ENCODE peak calls at places on chromosome 1, in five cellular contexts. X is IMR-90, Z is progenitor cell of endocrine pancreas, V is GM12865, W is A673. K is an unnamed sample.

GRCh38 chr1:235408503-235408960 is 41.3 kb downstream of the TBCE start:
- DNase-seq in X (no peak), Z (no peak), V (no peak), W (no peak), K (peak)

GRCh38 chr1:150168960-150169565 is 19.3 kb downstream of the PLEKHO1 start:
- DNase-seq in X (peak), Z (peak), V (peak), W (peak), K (peak)

GRCh38 chr1:15236226-15237145 is 10.5 kb upstream of the FHAD1 start:
- DNase-seq in X (no peak), Z (no peak), V (no peak), W (peak), K (no peak)

GRCh38 chr1:93152835-93153234 is 27.4 kb downstream of the TMED5 start:
- DNase-seq in X (no peak), Z (no peak), V (no peak), W (no peak), K (no peak)

GRCh38 chr1:112643080-112643479 is 23.4 kb downstream of the CAPZA1 start:
- DNase-seq in X (no peak), Z (no peak), V (no peak), W (no peak), K (no peak)

GRCh38 chr1:43172532-43172972 is 422 bp downstream of the CFAP57 start:
- DNase-seq in X (peak), Z (peak), V (peak), W (peak), K (peak)

GRCh38 chr1:85799734-85800133 is 91.5 kb upstream of the ZNHIT6 start:
- DNase-seq in X (no peak), Z (no peak), V (no peak), W (no peak), K (no peak)

GRCh38 chr1:155077758-155078495 is 710 bp upstream of the EFNA3 start:
- DNase-seq in X (no peak), Z (no peak), V (no peak), W (no peak), K (no peak)

GRCh38 chr1:205369621-205370230 is 13.0 kb upstream of the KLHDC8A start:
- DNase-seq in X (peak), Z (no peak), V (no peak), W (no peak), K (no peak)

GRCh38 chr1:169527461-169528213 is 41.9 kb upstream of the SLC19A2 start:
- DNase-seq in X (peak), Z (no peak), V (no peak), W (no peak), K (peak)

GRCh38 chr1:236880209-236880608 is 85.1 kb downstream of the MTR start:
- DNase-seq in X (no peak), Z (no peak), V (no peak), W (no peak), K (no peak)

GRCh38 chr1:205438213-205439158 is 16.6 kb upstream of the LEMD1 start:
- DNase-seq in X (peak), Z (no peak), V (peak), W (peak), K (peak)

GRCh38 chr1:9663257-9663656 is 11.7 kb downstream of the PIK3CD start:
- DNase-seq in X (no peak), Z (no peak), V (no peak), W (no peak), K (no peak)

GRCh38 chr1:11768821-11769220 is 6.8 kb downstream of the C1orf167 start:
- DNase-seq in X (no peak), Z (no peak), V (no peak), W (peak), K (no peak)

GRCh38 chr1:213281610-213282316 is 230.7 kb downstream of the RPS6KC1 start:
- DNase-seq in X (no peak), Z (no peak), V (no peak), W (no peak), K (no peak)

GRCh38 chr1:165352442-165353293 is 3.8 kb downstream of the LMX1A start:
- DNase-seq in X (no peak), Z (peak), V (no peak), W (no peak), K (no peak)

DNA sequence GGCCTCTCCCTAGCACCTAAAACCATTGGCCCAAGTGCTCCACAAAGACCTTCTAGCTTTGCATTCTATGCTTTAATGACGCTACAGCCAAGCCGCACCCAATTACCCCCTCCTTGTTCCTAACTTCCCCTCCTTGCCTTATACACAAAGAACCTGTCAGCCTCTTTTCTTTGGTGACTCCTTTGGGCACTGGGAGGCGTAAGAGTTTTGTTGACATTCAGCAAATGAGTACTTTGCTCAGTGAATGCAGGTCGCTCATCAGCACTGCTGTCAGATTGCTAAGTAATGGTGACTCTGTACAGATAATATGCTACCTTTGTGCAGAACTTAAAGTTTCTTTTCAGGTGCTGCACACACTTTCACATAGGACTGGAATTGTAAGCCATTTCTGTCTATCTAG is 187.6 kb upstream of the FAM78B start:
- DNase-seq in X (no peak), Z (no peak), V (no peak), W (peak), K (no peak)
- TF ChIP-seq CTCF in X (no peak), Z (no peak), V (no peak), W (no peak), K (no peak)

GRCh38 chr1:200894712-200895447 is at the start of gene INAVA:
- DNase-seq in X (no peak), Z (no peak), V (no peak), W (no peak), K (no peak)
- TF ChIP-seq CTCF in X (no peak), Z (no peak), V (no peak), W (no peak), K (no peak)

DNA sequence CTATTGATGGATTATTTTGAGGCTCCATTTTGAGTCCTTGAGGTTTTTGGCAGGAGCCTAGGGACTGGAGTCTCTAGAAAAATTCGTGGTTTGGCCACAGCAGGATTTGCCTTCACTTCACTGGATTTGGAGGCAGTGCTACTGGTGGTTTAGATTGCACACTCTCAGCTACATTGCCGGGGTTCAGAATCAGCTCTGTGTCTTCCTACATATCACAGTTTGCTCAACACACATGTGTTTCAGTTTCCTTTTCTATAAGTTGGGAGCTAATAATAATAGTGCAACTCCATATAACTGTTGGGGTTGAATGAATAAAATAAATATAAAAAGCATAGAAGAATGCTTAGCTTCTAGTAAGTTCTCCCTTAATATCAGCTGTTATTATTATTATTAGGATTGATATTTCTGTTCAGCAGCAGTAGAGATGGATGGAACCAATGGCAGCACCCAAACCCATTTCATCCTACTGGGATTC is at the start of gene OR2W3:
- DNase-seq in X (no peak), Z (no peak), V (no peak), W (no peak), K (no peak)
- TF ChIP-seq CTCF in X (no peak), Z (no peak), V (no peak), W (no peak), K (no peak)

GRCh38 chr1:209105769-209106168 is 477.7 kb upstream of the CAMK1G start:
- DNase-seq in X (no peak), Z (no peak), V (no peak), W (no peak), K (no peak)

GRCh38 chr1:209106237-209106741 is 477.2 kb upstream of the CAMK1G start:
- DNase-seq in X (peak), Z (no peak), V (no peak), W (peak), K (no peak)

GRCh38 chr1:209103135-209103534 is 480.4 kb upstream of the CAMK1G start:
- DNase-seq in X (no peak), Z (no peak), V (peak), W (no peak), K (no peak)

GRCh38 chr1:209106861-209107260 is 476.7 kb upstream of the CAMK1G start:
- DNase-seq in X (no peak), Z (no peak), V (no peak), W (no peak), K (no peak)

GRCh38 chr1:209104646-209105045 is 478.9 kb upstream of the CAMK1G start:
- DNase-seq in X (no peak), Z (no peak), V (no peak), W (no peak), K (no peak)
- TF ChIP-seq CTCF in X (no peak), Z (no peak), V (no peak), W (no peak), K (no peak)

DNA sequence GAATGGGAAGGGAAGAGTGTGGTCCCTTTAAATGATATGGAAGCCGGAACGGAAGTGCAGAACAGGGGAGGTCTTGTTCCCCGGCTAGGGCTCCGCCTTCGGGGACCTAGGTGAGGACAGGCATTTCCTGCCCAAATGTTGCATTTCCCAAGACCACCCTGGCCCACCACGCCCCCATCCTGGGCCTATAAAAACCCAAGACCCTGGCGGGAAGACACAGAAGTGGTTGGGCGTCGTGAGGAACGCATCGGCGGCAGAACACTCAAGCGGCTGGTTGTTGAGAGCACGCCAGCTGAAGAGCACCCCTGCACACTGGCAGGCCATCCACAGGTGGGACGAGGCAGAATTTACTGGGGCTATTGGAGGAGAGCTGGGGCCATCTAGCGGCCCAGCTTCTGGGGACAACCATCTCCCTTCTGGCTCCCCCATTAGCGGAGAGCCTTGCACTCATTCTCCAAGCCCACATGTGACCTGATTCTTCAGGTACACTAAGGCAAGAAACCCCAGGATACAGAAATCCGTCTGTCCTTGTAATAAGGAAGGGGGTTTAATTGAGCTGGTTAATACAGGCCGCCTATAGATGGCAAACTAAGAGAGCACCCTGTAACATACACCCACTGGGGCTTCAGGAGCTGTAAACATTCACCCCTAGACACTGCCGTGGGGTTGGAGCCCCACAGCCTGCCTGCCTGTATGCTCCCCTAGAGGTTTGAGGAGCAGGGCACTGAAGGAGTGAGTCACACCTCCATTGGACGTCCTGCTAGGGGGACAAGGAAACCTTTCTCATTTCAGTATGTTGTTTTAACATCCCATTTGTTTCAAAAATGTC is 1327.9 kb downstream of the BRINP3 start:
- DNase-seq in X (no peak), Z (no peak), V (peak), W (no peak), K (no peak)
- TF ChIP-seq CTCF in X (no peak), Z (peak), V (peak), W (no peak), K (no peak)

GRCh38 chr1:157363660-157364140 is 188.6 kb downstream of the FCRL5 start:
- DNase-seq in X (peak), Z (no peak), V (peak), W (peak), K (peak)
- TF ChIP-seq CTCF in X (peak), Z (peak), V (peak), W (peak), K (peak)

GRCh38 chr1:3206696-3207095 is 137.7 kb downstream of the PRDM16 start:
- DNase-seq in X (no peak), Z (no peak), V (no peak), W (no peak), K (no peak)
- TF ChIP-seq CTCF in X (no peak), Z (no peak), V (no peak), W (no peak), K (no peak)

DNA sequence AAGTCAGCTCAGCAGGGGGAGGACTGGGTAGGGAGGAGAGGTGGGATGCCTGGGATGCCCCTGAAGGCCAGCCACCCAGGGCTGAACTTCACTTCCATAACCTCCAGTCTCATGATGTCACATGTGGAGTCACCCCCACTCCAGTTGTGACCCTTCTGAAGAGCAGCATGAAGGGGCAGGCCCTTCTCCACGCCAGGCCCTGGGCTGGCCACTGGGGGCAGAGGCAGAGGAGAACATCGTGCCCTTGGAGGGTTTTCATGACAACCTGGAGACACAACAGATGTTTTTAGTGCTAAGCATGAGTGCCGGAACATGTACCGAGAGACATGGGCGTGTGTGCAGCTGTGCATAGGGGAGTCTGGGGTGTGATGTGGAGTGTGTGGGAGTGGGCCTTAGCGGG is 37.6 kb downstream of the FAAH start:
- DNase-seq in X (no peak), Z (no peak), V (no peak), W (no peak), K (no peak)
- TF ChIP-seq CTCF in X (no peak), Z (no peak), V (no peak), W (no peak), K (no peak)

GRCh38 chr1:162942903-162943567 is 82.1 kb upstream of the CCDC190 start:
- DNase-seq in X (peak), Z (no peak), V (no peak), W (peak), K (peak)

GRCh38 chr1:162943627-162944026 is 82.7 kb upstream of the CCDC190 start:
- DNase-seq in X (peak), Z (no peak), V (no peak), W (no peak), K (no peak)

GRCh38 chr1:162937721-162938395 is 76.9 kb upstream of the CCDC190 start:
- DNase-seq in X (no peak), Z (no peak), V (no peak), W (no peak), K (no peak)

GRCh38 chr1:162941024-162941423 is 80.0 kb upstream of the CCDC190 start:
- DNase-seq in X (no peak), Z (no peak), V (no peak), W (no peak), K (no peak)

GRCh38 chr1:162939035-162939434 is 78.1 kb upstream of the CCDC190 start:
- DNase-seq in X (no peak), Z (no peak), V (no peak), W (no peak), K (no peak)
- TF ChIP-seq CTCF in X (no peak), Z (no peak), V (no peak), W (peak), K (no peak)